ENCODE peak calls at places on chromosomes 2 and 18, in eight cellular contexts. J is kidney, W is AG04450, H is breast epithelium, N is endothelial cell of umbilical vein, Q is right cardiac atrium, B is tibial artery, T is upper lobe of right lung. M is an unnamed sample.
A peak's percentile ranks its signal among the peaks of the same experiment; 100 is the strongest.

GRCh38 chr18:54210463-54210862 is 14.0 kb downstream of the MBD2 start:
- DNase-seq in J (no peak), W (no peak), H (no peak), N (no peak), Q (no peak), B (no peak), T (no peak), M (no peak)

GRCh38 chr2:191612496-191612895 is 65.4 kb upstream of the NABP1 start:
- DNase-seq in J (no peak), W (peak; percentile 64), H (no peak), N (peak; percentile 40), Q (no peak), B (no peak), T (no peak), M (peak; percentile 82)

GRCh38 chr2:235003096-235003775 is 51.4 kb downstream of the SH3BP4 start:
- DNase-seq in J (peak; percentile 43), W (no peak), H (no peak), N (no peak), Q (no peak), B (no peak), T (no peak), M (no peak)

GRCh38 chr2:108820439-108820838 is 33.9 kb downstream of the CCDC138 start:
- DNase-seq in J (no peak), W (no peak), H (no peak), N (no peak), Q (no peak), B (no peak), T (no peak), M (no peak)

GRCh38 chr2:240604291-240604938 is 17.9 kb downstream of the CAPN10 start:
- DNase-seq in J (peak; percentile 93), W (no peak), H (no peak), N (peak; percentile 70), Q (peak; percentile 92), B (peak; percentile 74), T (peak; percentile 88), M (no peak)

GRCh38 chr2:208049006-208049405 is 23.7 kb upstream of the PLEKHM3 start:
- DNase-seq in J (no peak), W (no peak), H (no peak), N (no peak), Q (no peak), B (no peak), T (no peak), M (no peak)

GRCh38 chr2:30219886-30220478 is 11.4 kb upstream of the LBH start:
- DNase-seq in J (no peak), W (no peak), H (no peak), N (no peak), Q (no peak), B (no peak), T (no peak), M (no peak)

GRCh38 chr2:78145395-78145996 is 623.3 kb upstream of the LRRTM4 start:
- DNase-seq in J (no peak), W (no peak), H (no peak), N (no peak), Q (no peak), B (no peak), T (no peak), M (no peak)

GRCh38 chr2:68912732-68913131 is 40.0 kb downstream of the GKN2 start:
- DNase-seq in J (no peak), W (no peak), H (no peak), N (no peak), Q (no peak), B (no peak), T (no peak), M (no peak)

GRCh38 chr2:126496493-126496892 is 159.5 kb upstream of the GYPC start:
- DNase-seq in J (no peak), W (no peak), H (no peak), N (no peak), Q (no peak), B (no peak), T (no peak), M (no peak)

GRCh38 chr2:8710951-8711350 is 29.1 kb downstream of the ID2 start:
- DNase-seq in J (no peak), W (no peak), H (no peak), N (no peak), Q (no peak), B (no peak), T (no peak), M (no peak)

GRCh38 chr2:946073-947005 is 4.3 kb upstream of the SNTG2 start:
- DNase-seq in J (no peak), W (no peak), H (no peak), N (no peak), Q (no peak), B (no peak), T (no peak), M (no peak)
- H3K4me3 ChIP-seq in J (no peak overlapping the region), W (no peak overlapping the region), H (no peak overlapping the region), N (no peak overlapping the region), Q (no peak overlapping the region), B (no peak overlapping the region), T (no peak overlapping the region), M (no peak overlapping the region)

GRCh38 chr2:24008672-24009366 is 1.1 kb upstream of the MFSD2B start:
- DNase-seq in J (no peak), W (no peak), H (no peak), N (no peak), Q (no peak), B (no peak), T (no peak), M (no peak)
- H3K4me3 ChIP-seq in J (no peak overlapping the region), W (no peak overlapping the region), H (no peak overlapping the region), N (no peak overlapping the region), Q (no peak overlapping the region), B (no peak overlapping the region), T (no peak overlapping the region), M (no peak overlapping the region)

DNA sequence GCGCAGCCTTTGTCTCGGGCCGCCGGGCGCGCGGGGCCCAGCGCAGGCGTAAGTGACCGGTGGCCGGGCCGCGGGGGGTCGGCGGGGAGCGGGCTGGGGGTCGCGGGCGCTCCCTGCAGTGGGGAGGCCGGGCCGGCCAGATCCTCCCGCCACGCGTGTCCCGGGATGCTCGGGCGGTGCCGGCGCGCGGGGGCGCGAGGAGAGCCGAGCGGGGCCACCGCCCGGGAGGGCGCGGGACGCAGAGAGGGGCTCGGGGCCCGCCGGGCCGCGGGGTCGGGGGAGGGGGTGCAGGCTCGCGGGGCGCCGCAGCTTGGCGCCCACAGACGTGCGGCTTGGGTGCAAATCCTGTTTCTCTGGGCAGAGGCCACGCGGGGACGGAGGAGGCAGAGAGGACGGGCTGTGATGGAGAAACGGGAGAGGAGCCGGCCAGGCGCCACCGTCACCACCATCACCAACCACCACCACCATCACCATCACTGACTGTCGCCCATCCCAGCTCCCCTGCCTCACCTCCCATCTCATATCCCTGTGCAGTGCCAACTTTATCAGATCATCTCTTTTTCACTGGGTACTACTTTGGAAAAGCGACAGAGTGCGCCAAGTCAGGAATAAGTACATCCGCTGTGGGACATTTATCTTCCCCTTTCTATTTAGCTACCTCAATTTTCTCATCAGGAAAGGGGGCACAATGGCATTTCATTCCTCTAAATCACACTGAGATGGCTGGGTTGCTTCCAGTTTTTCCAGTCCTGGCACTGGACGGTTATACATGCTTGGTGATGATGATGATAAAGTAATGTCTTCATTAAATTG is 97.2 kb upstream of the GPR45 start:
- DNase-seq in J (no peak), W (no peak), H (no peak), N (no peak), Q (no peak), B (no peak), T (no peak), M (no peak)
- H3K4me3 ChIP-seq in J (no peak overlapping the region), W (peak overlapping the region; percentile 41), H (peak overlapping the region; percentile 29), N (no peak overlapping the region), Q (peak overlapping the region; percentile 59), B (no peak overlapping the region), T (peak overlapping the region; percentile 36), M (peak overlapping the region; percentile 52)

GRCh38 chr18:7890078-7890477 is 323.0 kb downstream of the PTPRM start:
- DNase-seq in J (no peak), W (no peak), H (no peak), N (no peak), Q (no peak), B (no peak), T (no peak), M (no peak)

GRCh38 chr18:7886436-7886835 is 319.3 kb downstream of the PTPRM start:
- DNase-seq in J (no peak), W (no peak), H (no peak), N (no peak), Q (no peak), B (no peak), T (no peak), M (no peak)

GRCh38 chr18:7889515-7889914 is 322.4 kb downstream of the PTPRM start:
- DNase-seq in J (no peak), W (no peak), H (no peak), N (no peak), Q (no peak), B (no peak), T (no peak), M (no peak)

DNA sequence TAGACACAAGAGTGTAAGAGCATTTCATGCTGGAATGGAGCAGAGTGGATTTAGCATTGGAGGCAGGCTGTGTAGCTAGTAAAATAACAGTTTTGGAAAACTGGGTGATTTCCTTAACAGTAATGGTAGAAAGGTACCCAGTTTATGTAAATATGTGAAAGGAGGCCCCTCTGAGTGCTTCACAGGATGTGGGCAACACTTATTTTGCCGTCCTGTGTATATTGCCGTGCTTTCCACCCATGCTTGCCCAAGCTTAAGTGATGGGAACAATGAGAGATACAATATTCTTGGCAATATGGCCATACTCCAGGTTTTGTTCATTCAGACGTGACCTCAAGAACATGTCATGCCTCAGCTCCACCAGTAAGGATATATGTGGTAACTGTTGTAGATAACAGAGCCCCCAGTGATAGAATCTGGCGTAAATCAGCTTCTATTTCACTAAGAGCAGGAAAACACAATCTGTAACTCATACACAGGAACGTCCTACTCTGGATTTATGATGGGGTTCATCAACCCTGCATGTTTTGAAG is 318.7 kb downstream of the PTPRM start:
- DNase-seq in J (no peak), W (no peak), H (no peak), N (no peak), Q (no peak), B (no peak), T (no peak), M (no peak)
- H3K4me3 ChIP-seq in J (no peak overlapping the region), W (no peak overlapping the region), H (no peak overlapping the region), N (no peak overlapping the region), Q (no peak overlapping the region), B (no peak overlapping the region), T (no peak overlapping the region), M (no peak overlapping the region)

GRCh38 chr18:12014976-12015696 is 33.8 kb downstream of the IMPA2 start:
- DNase-seq in J (no peak), W (no peak), H (no peak), N (no peak), Q (peak; percentile 64), B (no peak), T (no peak), M (no peak)

GRCh38 chr18:12015697-12016062 is 34.4 kb downstream of the IMPA2 start:
- DNase-seq in J (peak; percentile 93), W (peak; percentile 18), H (peak; percentile 78), N (peak; percentile 26), Q (peak; percentile 83), B (no peak), T (peak; percentile 90), M (no peak)

GRCh38 chr18:12018861-12019260 is 37.6 kb downstream of the IMPA2 start:
- DNase-seq in J (no peak), W (no peak), H (no peak), N (no peak), Q (no peak), B (no peak), T (no peak), M (no peak)

GRCh38 chr18:12014521-12014920 is 33.2 kb downstream of the IMPA2 start:
- DNase-seq in J (peak; percentile 70), W (no peak), H (no peak), N (no peak), Q (no peak), B (no peak), T (no peak), M (no peak)

GRCh38 chr18:12017079-12017478 is 35.8 kb downstream of the IMPA2 start:
- DNase-seq in J (peak; percentile 36), W (no peak), H (no peak), N (no peak), Q (no peak), B (no peak), T (peak; percentile 23), M (no peak)
- H3K4me3 ChIP-seq in J (no peak overlapping the region), W (no peak overlapping the region), H (no peak overlapping the region), N (no peak overlapping the region), Q (no peak overlapping the region), B (no peak overlapping the region), T (no peak overlapping the region), M (no peak overlapping the region)